ENCODE peak calls at places on chromosomes 6 and 20, in eight cellular contexts. A, L, U, Y, J, C, X and E are unnamed samples.
A peak's percentile ranks its signal among the peaks of the same experiment; 100 is the strongest.

GRCh38 chr6:14917511-14917910 is 328.4 kb upstream of the JARID2 start:
- DNase-seq in C (no peak), X (no peak), U (no peak), L (no peak), Y (no peak), J (no peak), A (no peak), E (no peak)

GRCh38 chr6:116507324-116507723 is 4.1 kb upstream of the CALHM5 start:
- DNase-seq in U (no peak), C (no peak), Y (no peak), J (no peak), A (no peak), L (no peak), X (no peak), E (no peak)

GRCh38 chr20:33851842-33852466 is 40.8 kb downstream of the CHMP4B start:
- DNase-seq in A (no peak), Y (no peak), C (no peak), X (no peak), L (no peak), U (no peak), J (no peak), E (no peak)

GRCh38 chr6:44224154-44224977 is 971 bp downstream of the SLC29A1 start:
- DNase-seq in Y (no peak), C (no peak), A (peak; percentile 68), J (no peak), U (no peak), X (peak; percentile 39), L (no peak), E (peak; percentile 69)

GRCh38 chr6:101931766-101932165 is 538.3 kb downstream of the GRIK2 start:
- DNase-seq in X (no peak), C (no peak), L (no peak), U (no peak), J (no peak), Y (no peak), A (peak; percentile 18), E (no peak)

GRCh38 chr20:19688031-19688806 is 69.8 kb upstream of the RIN2 start:
- DNase-seq in J (no peak), U (peak; percentile 82), X (peak; percentile 85), Y (peak; percentile 59), L (peak; percentile 10), C (peak; percentile 66), A (peak; percentile 52), E (peak; percentile 79)

GRCh38 chr20:6623989-6624388 is 143.5 kb upstream of the BMP2 start:
- DNase-seq in A (peak; percentile 65), U (no peak), J (no peak), L (no peak), C (no peak), Y (peak; percentile 7), X (peak; percentile 4), E (no peak)

GRCh38 chr20:50844430-50845100 is 49.7 kb downstream of the BCAS4 start:
- DNase-seq in C (peak; percentile 35), Y (no peak), U (no peak), L (no peak), X (no peak), A (no peak), J (peak; percentile 44), E (no peak)

GRCh38 chr6:44906761-44907160 is 421.4 kb upstream of the RUNX2 start:
- DNase-seq in A (no peak), U (no peak), Y (no peak), J (no peak), L (no peak), X (no peak), C (no peak), E (no peak)

GRCh38 chr6:10310826-10311225 is 104.0 kb downstream of the TFAP2A start:
- DNase-seq in A (peak; percentile 99), Y (no peak), X (no peak), U (no peak), C (peak; percentile 72), J (no peak), L (no peak), E (no peak)

GRCh38 chr6:118678866-118679265 is 27.5 kb upstream of the CEP85L start:
- DNase-seq in X (no peak), C (no peak), L (no peak), U (no peak), J (no peak), Y (no peak), A (no peak), E (no peak)